ENCODE peak calls at places on chromosomes 13 and 19, in nine cellular contexts. W, R, O, K, C, U, X, Q and I are unnamed samples.
A peak's percentile ranks its signal among the peaks of the same experiment; 100 is the strongest.

GRCh38 chr13:82116422-82116989 is 1765.8 kb downstream of the SLITRK1 start:
- DNase-seq in W (no peak), R (no peak), O (no peak), K (no peak), C (no peak), U (no peak), X (no peak), Q (no peak), I (no peak)

GRCh38 chr19:3632739-3633558 is 6.4 kb upstream of the CACTIN start:
- DNase-seq in W (no peak), R (no peak), O (no peak), K (no peak), C (no peak), U (no peak), X (no peak), Q (no peak), I (no peak)

GRCh38 chr13:23903906-23904280 is 6.6 kb upstream of the C1QTNF9B start:
- DNase-seq in W (no peak), R (no peak), O (no peak), K (no peak), C (no peak), U (no peak), X (peak; percentile 30), Q (no peak), I (no peak)

GRCh38 chr19:42200116-42200740 is 17.2 kb downstream of the DEDD2 start:
- DNase-seq in W (no peak), R (no peak), O (no peak), K (no peak), C (no peak), U (no peak), X (no peak), Q (no peak), I (no peak)

GRCh38 chr13:43300817-43301216 is 277.4 kb downstream of the DNAJC15 start:
- DNase-seq in W (no peak), R (no peak), O (no peak), K (no peak), C (no peak), U (no peak), X (no peak), Q (no peak), I (peak; percentile 72)

GRCh38 chr13:75518439-75519088 is 19.1 kb downstream of the COMMD6 start:
- DNase-seq in W (no peak), R (no peak), O (no peak), K (no peak), C (no peak), U (no peak), X (no peak), Q (no peak), I (no peak)

GRCh38 chr19:40580619-40581018 is 3.9 kb downstream of the SHKBP1 start:
- DNase-seq in W (no peak), R (no peak), O (no peak), K (no peak), C (no peak), U (no peak), X (no peak), Q (no peak), I (no peak)

GRCh38 chr19:39514840-39515550 is at the start of gene SELENOV:
- DNase-seq in W (peak; percentile 72), R (no peak), O (peak; percentile 55), K (no peak), C (peak; percentile 15), U (no peak), X (peak; percentile 90), Q (no peak), I (no peak)

GRCh38 chr19:47161876-47162489 is 31.3 kb downstream of the SAE1 start:
- DNase-seq in W (no peak), R (no peak), O (no peak), K (no peak), C (no peak), U (no peak), X (no peak), Q (no peak), I (no peak)

GRCh38 chr13:79393564-79394249 is 12.3 kb downstream of the RBM26 start:
- DNase-seq in W (peak; percentile 12), R (peak; percentile 16), O (peak; percentile 69), K (peak; percentile 45), C (no peak), U (no peak), X (no peak), Q (peak; percentile 38), I (no peak)

GRCh38 chr13:66992183-66992582 is 238.0 kb downstream of the PCDH9 start:
- DNase-seq in W (no peak), R (no peak), O (no peak), K (peak; percentile 56), C (no peak), U (no peak), X (no peak), Q (no peak), I (no peak)

GRCh38 chr19:45999653-46000121 is 4.4 kb downstream of the CCDC61 start:
- DNase-seq in W (peak; percentile 63), R (no peak), O (no peak), K (no peak), C (peak; percentile 25), U (no peak), X (peak; percentile 75), Q (no peak), I (no peak)

GRCh38 chr13:77207943-77208342 is 119.0 kb downstream of the MYCBP2 start:
- DNase-seq in W (no peak), R (no peak), O (no peak), K (peak; percentile 26), C (no peak), U (peak; percentile 85), X (no peak), Q (no peak), I (peak; percentile 61)

DNA sequence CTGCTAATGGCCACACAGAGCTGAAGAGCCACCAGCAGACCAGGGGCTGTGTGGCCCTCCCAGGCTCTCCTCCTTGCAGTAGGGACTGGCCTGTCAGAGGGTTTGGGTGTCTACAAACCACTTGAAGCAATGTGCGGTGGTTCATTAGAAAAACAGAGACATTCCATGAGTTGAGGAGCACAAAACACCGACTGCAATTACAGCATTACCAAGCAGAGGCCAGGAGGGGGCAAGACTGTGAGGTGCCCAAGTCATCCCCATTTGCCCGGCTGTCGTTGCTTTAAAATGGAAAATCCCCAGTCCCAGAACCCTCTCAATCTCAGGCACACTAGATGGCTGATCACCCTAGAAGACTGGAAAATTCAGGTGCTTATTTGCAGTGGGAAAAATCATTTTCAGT is 15.0 kb downstream of the TMTC4 start:
- DNase-seq in W (no peak), R (no peak), O (peak; percentile 5), K (no peak), C (no peak), U (no peak), X (no peak), Q (no peak), I (no peak)
- TF ChIP-seq CTCF in W (no peak), R (no peak), O (no peak), K (peak; percentile 24), C (no peak), U (no peak), X (no peak), Q (no peak), I (no peak)

DNA sequence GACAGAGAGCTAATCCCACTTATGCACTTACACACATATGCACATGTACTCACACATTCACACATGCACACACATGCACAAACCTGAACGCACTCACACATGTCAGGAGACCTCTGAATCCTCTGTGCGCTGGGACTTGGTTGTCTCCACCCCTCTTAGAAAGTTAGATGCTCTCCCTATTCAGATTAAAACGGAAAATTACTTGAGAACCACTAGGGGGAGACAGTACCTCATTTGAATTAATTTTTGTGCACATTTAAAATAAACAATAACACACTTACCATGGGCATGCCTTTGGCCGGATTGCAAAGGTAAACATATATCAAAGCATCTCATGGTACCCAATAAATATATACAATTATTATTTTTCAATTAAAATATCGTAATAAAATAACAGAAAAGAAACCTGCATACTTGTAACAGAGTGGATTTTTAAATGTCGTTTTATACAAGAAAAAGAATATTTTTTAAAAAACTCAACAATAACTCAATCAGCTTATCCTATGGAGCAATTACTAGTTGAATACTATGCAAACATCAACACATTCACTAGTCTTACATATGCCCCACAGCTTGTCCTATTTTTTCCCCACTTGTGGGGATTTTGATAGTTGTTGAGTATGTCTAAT is 9.5 kb upstream of the LILRB4 start:
- DNase-seq in W (no peak), R (no peak), O (no peak), K (no peak), C (no peak), U (no peak), X (no peak), Q (no peak), I (no peak)
- TF ChIP-seq CTCF in W (no peak), R (no peak), O (peak; percentile 64), K (peak; percentile 37), C (peak; percentile 18), U (peak; percentile 33), X (peak; percentile 38), Q (peak; percentile 29), I (peak; percentile 5)

GRCh38 chr13:92173254-92173653 is 774.8 kb downstream of the GPC5 start:
- DNase-seq in W (no peak), R (no peak), O (no peak), K (no peak), C (no peak), U (no peak), X (no peak), Q (no peak), I (no peak)
- TF ChIP-seq CTCF in W (no peak), R (no peak), O (no peak), K (no peak), C (no peak), U (no peak), X (no peak), Q (no peak), I (no peak)

DNA sequence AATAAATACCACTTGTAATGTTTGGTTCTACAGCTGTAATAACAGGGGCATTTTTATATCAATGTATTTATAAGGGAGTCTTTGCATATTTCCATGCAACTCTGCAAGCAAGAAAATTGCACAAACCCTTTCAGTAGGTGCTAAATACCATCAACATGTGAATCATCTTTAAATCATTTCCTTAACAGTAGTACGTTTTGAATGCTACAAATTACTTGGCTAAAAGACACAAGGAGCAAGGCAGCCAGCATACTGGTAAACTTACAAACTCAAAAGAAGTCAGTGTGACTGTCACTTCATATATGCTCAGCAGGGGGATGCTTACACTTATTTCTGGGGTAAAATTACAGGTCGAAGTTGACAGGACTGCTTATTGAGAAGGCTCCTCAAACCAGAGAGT is 402.4 kb downstream of the EFNB2 start:
- DNase-seq in W (no peak), R (no peak), O (no peak), K (peak; percentile 79), C (no peak), U (peak; percentile 69), X (no peak), Q (no peak), I (no peak)
- TF ChIP-seq CTCF in W (no peak), R (no peak), O (no peak), K (no peak), C (no peak), U (no peak), X (no peak), Q (no peak), I (no peak)

GRCh38 chr19:58408152-58409009 is at the start of gene ZNF584:
- DNase-seq in W (peak; percentile 98), R (peak; percentile 93), O (peak; percentile 94), K (peak; percentile 91), C (peak; percentile 95), U (peak; percentile 43), X (peak; percentile 98), Q (peak; percentile 96), I (peak; percentile 83)
- TF ChIP-seq CTCF in W (no peak), R (no peak), O (no peak), K (peak; percentile 13), C (no peak), U (no peak), X (no peak), Q (no peak), I (no peak)

GRCh38 chr19:58406818-58407657 is 1.4 kb upstream of the ZNF584 start:
- DNase-seq in W (no peak), R (no peak), O (no peak), K (no peak), C (no peak), U (no peak), X (no peak), Q (no peak), I (no peak)
- TF ChIP-seq CTCF in W (no peak), R (no peak), O (no peak), K (peak; percentile 53), C (no peak), U (peak; percentile 43), X (no peak), Q (no peak), I (peak; percentile 21)